ENCODE peak calls at places on chromosomes 5 and 9, in four cellular contexts. C is AG10803, G is WTC11, W is neural crest cell. A is an unnamed sample.

GRCh38 chr5:34045996-34046395 is 3.0 kb upstream of the C1QTNF3 start:
- DNase-seq in C (peak), G (no peak), W (no peak), A (no peak)

GRCh38 chr9:126499005-126499910 is 114.5 kb upstream of the LMX1B start:
- DNase-seq in C (peak), G (peak), W (peak), A (no peak)

GRCh38 chr5:168434746-168435321 is 51.4 kb upstream of the RARS1 start:
- DNase-seq in C (peak), G (no peak), W (no peak), A (no peak)

GRCh38 chr5:107651326-107651725 is 19.4 kb downstream of the EFNA5 start:
- DNase-seq in C (no peak), G (peak), W (no peak), A (no peak)

GRCh38 chr5:66511491-66511890 is 84.7 kb upstream of the MAST4 start:
- DNase-seq in C (no peak), G (no peak), W (no peak), A (no peak)

GRCh38 chr9:31210982-31211570 is 1173.4 kb upstream of the ACO1 start:
- DNase-seq in C (no peak), G (peak), W (no peak), A (no peak)

GRCh38 chr9:91060520-91061343 is 259.1 kb downstream of the SYK start:
- DNase-seq in C (peak), G (no peak), W (no peak), A (no peak)

GRCh38 chr5:98468188-98468869 is 305.1 kb upstream of the RGMB start:
- DNase-seq in C (peak), G (no peak), W (no peak), A (no peak)

GRCh38 chr5:75020016-75020656 is 32.2 kb downstream of the GCNT4 start:
- DNase-seq in C (no peak), G (no peak), W (no peak), A (no peak)

GRCh38 chr9:87695523-87695922 is 30.4 kb upstream of the CTSL start:
- DNase-seq in C (no peak), G (no peak), W (no peak), A (no peak)

GRCh38 chr5:62376064-62376463 is 27.6 kb downstream of the DIMT1 start:
- DNase-seq in C (no peak), G (no peak), W (no peak), A (no peak)

GRCh38 chr5:98656106-98656795 is 117.2 kb upstream of the RGMB start:
- DNase-seq in C (no peak), G (no peak), W (no peak), A (no peak)

GRCh38 chr9:129500166-129500862 is 120.6 kb downstream of the C9orf50 start:
- DNase-seq in C (no peak), G (no peak), W (peak), A (no peak)

GRCh38 chr5:142845954-142846398 is 75.8 kb downstream of the ARHGAP26 start:
- DNase-seq in C (no peak), G (no peak), W (no peak), A (no peak)

GRCh38 chr5:80686757-80687156 is 32.0 kb upstream of the DHFR start:
- DNase-seq in C (peak), G (no peak), W (no peak), A (no peak)

GRCh38 chr5:180291943-180292831 is at the start of gene MAPK9:
- DNase-seq in C (peak), G (peak), W (peak), A (peak)

DNA sequence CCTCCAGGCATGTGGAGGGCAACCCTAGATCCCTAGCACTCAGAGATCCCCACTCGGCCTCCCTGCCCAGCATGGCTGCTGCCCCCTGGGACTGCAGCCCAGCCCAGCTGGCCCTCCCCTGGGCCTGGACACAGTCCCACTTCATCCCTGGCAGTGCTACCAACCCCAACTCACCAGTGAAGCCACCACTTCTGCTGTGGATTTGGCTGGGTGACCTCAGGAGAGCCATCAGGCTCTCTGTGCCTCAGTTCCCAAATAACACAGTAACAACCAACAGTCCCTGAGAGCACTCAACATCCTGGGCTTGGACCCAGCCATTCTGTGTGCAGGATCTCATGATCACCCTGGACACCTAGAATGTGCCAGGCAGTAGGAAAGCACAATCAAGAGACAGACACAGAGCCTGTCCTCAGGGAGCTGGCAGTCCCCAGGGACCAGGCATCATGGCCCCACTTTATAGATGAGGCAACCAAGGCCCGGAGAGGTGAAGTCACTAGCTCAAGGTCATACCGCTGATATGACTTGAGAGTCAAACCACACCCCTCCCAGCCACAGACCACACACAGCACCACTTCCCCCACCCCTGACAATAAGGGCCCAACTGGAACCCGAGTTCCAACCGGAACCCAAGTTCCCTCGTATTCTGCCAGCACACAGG is 4.7 kb upstream of the PSMB7 start:
- DNase-seq in C (no peak), G (no peak), W (no peak), A (no peak)
- TF ChIP-seq CTCF in C (no peak), G (no peak), W (peak), A (no peak)

DNA sequence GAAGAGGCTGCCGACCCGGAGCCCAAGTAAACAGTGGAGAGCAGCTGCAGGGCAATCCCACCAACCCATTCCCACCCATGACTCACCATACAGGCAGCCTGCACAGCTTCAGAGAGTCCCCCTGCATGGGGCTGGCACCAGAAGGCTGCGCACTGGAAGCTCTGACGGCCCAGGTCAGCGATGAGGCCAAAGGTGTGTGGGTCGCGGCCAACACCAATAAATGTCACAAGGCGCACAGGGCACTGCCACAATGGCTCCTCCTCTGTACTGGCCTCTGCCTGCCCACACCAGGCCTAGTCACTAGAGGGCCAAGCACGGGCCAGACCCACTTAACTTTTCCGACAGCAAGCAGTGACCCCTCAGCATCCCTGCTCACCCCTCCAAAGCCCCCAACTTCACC is 3.0 kb upstream of the SRA1 start:
- DNase-seq in C (no peak), G (no peak), W (no peak), A (no peak)
- TF ChIP-seq CTCF in C (no peak), G (no peak), W (no peak), A (no peak)

DNA sequence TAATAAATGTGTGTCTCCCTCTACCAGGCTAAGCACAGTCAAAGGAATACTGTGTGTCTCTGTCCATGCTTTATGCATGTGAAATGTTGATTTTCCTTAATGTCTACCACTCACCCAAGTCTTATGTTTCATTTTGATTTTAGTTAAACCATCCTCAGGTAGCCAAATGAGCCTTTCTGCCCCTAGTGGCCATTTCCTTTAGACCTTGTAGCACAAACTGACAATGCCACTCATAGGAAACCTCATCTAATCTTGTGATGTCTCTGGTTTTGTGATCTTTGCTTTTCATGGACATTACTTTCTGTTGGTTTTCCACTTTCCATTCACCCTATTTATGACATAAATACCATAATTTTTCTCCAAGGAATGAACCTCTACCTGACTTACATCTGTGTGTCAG is 820.8 kb downstream of the MAT2B start:
- DNase-seq in C (no peak), G (no peak), W (no peak), A (no peak)
- TF ChIP-seq CTCF in C (no peak), G (peak), W (peak), A (no peak)

DNA sequence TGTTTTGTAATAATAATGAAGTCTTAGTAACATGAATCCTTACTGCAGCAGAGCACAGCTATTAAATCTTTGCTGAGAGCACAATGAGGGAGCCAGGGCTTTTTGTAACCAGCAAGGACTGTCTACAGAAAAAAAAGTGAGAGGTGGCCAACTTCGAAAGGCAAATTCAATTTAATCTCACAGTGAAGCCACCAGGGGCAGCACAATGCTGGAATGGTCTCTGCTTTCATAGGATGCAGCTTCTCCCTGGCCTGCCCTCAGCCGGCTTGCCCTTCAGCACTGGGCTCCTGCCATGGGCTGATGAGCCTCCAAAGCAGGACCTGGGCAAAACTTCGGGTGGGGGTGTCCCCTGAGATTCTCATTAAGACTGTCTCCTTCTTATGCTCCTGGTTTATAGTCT is 134.3 kb downstream of the GNAQ start:
- DNase-seq in C (no peak), G (peak), W (no peak), A (no peak)
- TF ChIP-seq CTCF in C (peak), G (no peak), W (peak), A (no peak)

GRCh38 chr5:159758189-159758588 is 158.1 kb upstream of the ADRA1B start:
- DNase-seq in C (no peak), G (no peak), W (no peak), A (no peak)
- TF ChIP-seq CTCF in C (no peak), G (no peak), W (no peak), A (no peak)

GRCh38 chr9:75090579-75090978 is 2.3 kb downstream of the OSTF1 start:
- DNase-seq in C (no peak), G (no peak), W (no peak), A (no peak)
- TF ChIP-seq CTCF in C (no peak), G (no peak), W (no peak), A (no peak)

DNA sequence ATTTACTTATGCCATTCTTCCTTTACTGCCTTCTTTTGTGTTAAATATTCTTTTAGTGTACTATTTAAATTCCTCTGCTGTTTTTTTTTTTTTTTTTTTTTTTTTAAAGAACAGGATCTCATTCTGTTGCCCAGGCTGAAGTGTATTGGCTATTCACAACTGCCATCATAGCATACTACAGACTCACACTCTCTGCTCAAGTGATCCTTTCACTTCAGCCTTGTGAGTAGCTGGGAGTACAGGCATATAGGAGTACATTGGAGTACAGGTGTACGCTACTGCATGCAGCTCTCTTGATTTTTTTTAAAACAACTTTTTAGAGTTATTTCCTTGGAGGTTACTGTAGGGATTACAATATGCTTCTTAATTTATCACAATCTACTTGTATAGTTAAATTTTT is 56.1 kb downstream of the NIPBL start:
- DNase-seq in C (no peak), G (no peak), W (no peak), A (no peak)
- TF ChIP-seq CTCF in C (no peak), G (no peak), W (no peak), A (no peak)

A was measured in D721Med.